ENCODE peak calls at places on chromosomes 3 and 15, in eight cellular contexts. D, H, C, Z, E, U, Q and S are unnamed samples.
A peak's percentile ranks its signal among the peaks of the same experiment; 100 is the strongest.

GRCh38 chr15:65942436-65942835 is 73.1 kb downstream of the RAB11A start:
- DNase-seq in U (no peak), Z (no peak), H (no peak), C (no peak), D (no peak), E (no peak), Q (no peak), S (no peak)

GRCh38 chr15:65979316-65979715 is 110.0 kb downstream of the RAB11A start:
- DNase-seq in U (no peak), Z (no peak), C (peak; percentile 8), Q (no peak), H (peak; percentile 34), E (no peak), D (no peak), S (peak; percentile 44)

GRCh38 chr3:143269741-143270140 is 150.2 kb downstream of the CHST2 start:
- DNase-seq in D (no peak), Z (no peak), U (no peak), E (no peak), C (no peak), Q (no peak), H (no peak), S (no peak)

GRCh38 chr3:184039414-184039813 is 7.9 kb downstream of the HTR3D start:
- DNase-seq in Z (no peak), C (no peak), E (no peak), D (no peak), U (no peak), H (no peak), Q (no peak), S (no peak)

GRCh38 chr15:99086327-99086667 is 18.6 kb upstream of the SYNM start:
- DNase-seq in Z (no peak), Q (no peak), D (no peak), E (no peak), H (no peak), C (no peak), U (no peak), S (no peak)

GRCh38 chr15:66483131-66483566 is 14.4 kb downstream of the SNAPC5 start:
- DNase-seq in E (no peak), H (no peak), D (no peak), Q (no peak), U (no peak), C (peak; percentile 52), Z (no peak), S (peak; percentile 15)

GRCh38 chr3:137420198-137420995 is 343.7 kb upstream of the SOX14 start:
- DNase-seq in Z (no peak), H (no peak), C (no peak), D (no peak), U (no peak), E (no peak), Q (no peak), S (no peak)

GRCh38 chr3:45055411-45056143 is 29.5 kb downstream of the CLEC3B start:
- DNase-seq in U (peak; percentile 78), Z (no peak), D (no peak), E (peak; percentile 65), C (peak; percentile 96), Q (no peak), H (no peak), S (no peak)

GRCh38 chr3:29486087-29486486 is 205.2 kb downstream of the RBMS3 start:
- DNase-seq in H (no peak), Q (no peak), U (no peak), D (no peak), Z (no peak), C (peak; percentile 77), E (no peak), S (no peak)

GRCh38 chr15:59388670-59389069 is 16.0 kb upstream of the MYO1E start:
- DNase-seq in E (no peak), H (no peak), C (peak; percentile 70), Z (peak; percentile 37), D (no peak), Q (peak; percentile 13), U (no peak), S (no peak)

GRCh38 chr15:51973220-51973619 is 1.6 kb upstream of the LEO1 start:
- DNase-seq in E (no peak), Q (no peak), D (no peak), Z (no peak), U (no peak), H (no peak), C (no peak), S (no peak)

GRCh38 chr15:90028376-90028775 is 27.3 kb downstream of the ZNF710 start:
- DNase-seq in H (no peak), Z (no peak), D (peak; percentile 3), Q (no peak), E (no peak), C (no peak), U (no peak), S (no peak)

GRCh38 chr3:193240850-193241706 is at the start of gene PLAAT1:
- DNase-seq in E (no peak), D (peak; percentile 74), C (peak; percentile 19), Q (peak; percentile 14), H (peak; percentile 73), Z (peak; percentile 60), U (peak; percentile 88), S (peak; percentile 88)

GRCh38 chr3:110684436-110684835 is 387.2 kb upstream of the NECTIN3 start:
- DNase-seq in U (no peak), Z (no peak), C (no peak), H (no peak), D (no peak), E (no peak), Q (no peak), S (no peak)

GRCh38 chr3:100073555-100074307 is 40.6 kb downstream of the FILIP1L start:
- DNase-seq in Z (peak; percentile 56), Q (peak; percentile 63), H (peak; percentile 72), C (peak; percentile 97), D (peak; percentile 64), E (no peak), U (no peak), S (no peak)

GRCh38 chr3:104437131-104437750 is 929.5 kb upstream of the ALCAM start:
- DNase-seq in C (peak; percentile 53), D (no peak), U (no peak), Q (no peak), E (no peak), Z (no peak), H (no peak), S (no peak)

GRCh38 chr3:128366652-128367051 is 100.0 kb downstream of the DNAJB8 start:
- DNase-seq in Q (no peak), E (peak; percentile 20), H (no peak), D (no peak), Z (no peak), U (no peak), C (no peak), S (no peak)

GRCh38 chr15:28981351-28981720 is 95.6 kb downstream of the APBA2 start:
- DNase-seq in U (no peak), Q (no peak), C (no peak), E (no peak), Z (no peak), D (no peak), H (no peak), S (no peak)

GRCh38 chr15:45664451-45664850 is 29.6 kb downstream of the SQOR start:
- DNase-seq in H (no peak), Z (no peak), Q (no peak), D (no peak), U (no peak), E (no peak), C (peak; percentile 72), S (no peak)

GRCh38 chr15:99963096-99963825 is 230.0 kb upstream of the LYSMD4 start:
- DNase-seq in E (no peak), H (peak; percentile 1), Q (no peak), U (no peak), C (no peak), D (peak; percentile 40), Z (peak; percentile 13), S (no peak)

GRCh38 chr3:25532763-25533162 is 104.7 kb downstream of the RARB start:
- DNase-seq in U (peak; percentile 59), D (no peak), C (peak; percentile 33), Q (no peak), H (no peak), E (peak; percentile 15), Z (no peak), S (no peak)

GRCh38 chr3:5188419-5189405 is 1.2 kb downstream of the EDEM1 start:
- DNase-seq in Q (no peak), Z (no peak), C (peak; percentile 17), U (peak; percentile 68), D (no peak), E (peak; percentile 68), H (peak; percentile 13), S (no peak)
- TF ChIP-seq POLR2A in Q (no peak), Z (no peak), C (peak; percentile 18), U (no peak), D (no peak), E (peak; percentile 50), H (no peak), S (no peak)

GRCh38 chr3:138938056-138938876 is 8.7 kb downstream of the FOXL2 start:
- DNase-seq in U (peak; percentile 48), Z (no peak), C (no peak), E (no peak), H (no peak), Q (peak; percentile 42), D (peak; percentile 61), S (no peak)
- TF ChIP-seq POLR2A in U (no peak), Z (no peak), C (no peak), E (no peak), H (no peak), Q (no peak), D (no peak), S (no peak)

DNA sequence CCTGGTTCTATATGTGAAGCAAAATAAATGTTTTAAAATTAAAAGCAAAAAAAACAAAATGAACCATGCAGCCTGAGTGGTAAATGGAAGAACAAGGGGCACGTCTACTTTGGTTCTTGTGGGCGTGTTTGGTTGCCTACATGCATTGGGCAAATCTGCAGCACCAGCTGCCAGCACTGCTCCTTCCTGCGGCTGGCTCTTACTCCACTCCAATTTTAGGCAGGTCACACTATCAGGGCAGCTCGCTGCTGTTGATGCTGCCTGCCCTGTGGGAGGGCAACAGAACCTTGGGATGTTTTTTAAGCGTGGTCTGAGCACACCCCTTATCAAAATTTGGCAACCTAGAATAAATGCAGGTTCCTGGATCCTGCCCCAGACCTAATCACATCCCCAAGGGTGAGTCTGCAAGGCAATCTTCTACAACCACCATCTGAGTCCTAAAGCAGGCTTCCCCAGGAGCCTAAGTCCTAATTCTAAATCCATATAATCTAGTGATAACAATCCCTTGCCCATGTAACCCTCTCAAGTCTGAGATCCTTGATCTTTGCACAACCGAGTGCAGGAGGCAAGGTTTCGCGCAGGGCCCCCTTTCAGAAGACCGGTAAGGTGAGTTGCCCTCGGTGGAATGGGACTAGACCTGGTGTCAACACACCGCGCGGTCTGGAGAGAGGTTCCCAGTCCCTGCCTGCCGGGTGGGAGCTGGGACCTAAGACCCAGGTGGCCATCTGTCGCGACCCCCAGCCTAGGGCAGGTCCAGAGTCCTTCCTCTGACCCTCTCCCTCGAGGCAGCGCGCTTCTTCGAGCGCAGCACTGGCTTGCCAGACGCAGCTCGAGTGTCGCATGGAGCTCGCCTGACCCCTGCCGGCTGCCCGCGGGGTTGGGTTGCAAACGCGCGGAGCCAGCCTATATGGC is 15.9 kb downstream of the IVD start:
- DNase-seq in U (peak; percentile 84), C (peak; percentile 52), D (peak; percentile 85), Z (peak; percentile 75), Q (peak; percentile 73), E (peak; percentile 37), H (peak; percentile 78), S (no peak)
- TF ChIP-seq POLR2A in U (no peak), C (no peak), D (no peak), Z (no peak), Q (no peak), E (peak; percentile 36), H (no peak), S (no peak)

DNA sequence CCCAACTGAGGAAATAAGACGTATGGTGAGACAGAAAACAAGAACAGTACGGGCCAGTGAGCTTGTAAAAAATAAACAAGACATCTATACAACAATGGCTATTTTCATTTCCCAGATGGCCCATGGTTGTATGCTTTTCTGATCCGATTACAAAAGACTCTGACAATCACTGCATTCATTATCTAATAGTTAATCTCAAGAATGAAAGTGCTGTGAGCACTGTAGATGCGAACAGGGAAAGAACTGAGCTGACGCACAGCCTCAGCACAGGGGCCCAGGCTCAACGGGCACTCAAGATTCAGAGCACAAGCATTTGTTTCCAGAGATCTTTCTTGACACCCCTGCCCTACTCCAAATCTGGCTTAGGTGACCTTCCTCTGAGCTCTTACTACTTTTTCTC is 6.9 kb downstream of the MTMR10 start:
- DNase-seq in E (no peak), Z (no peak), D (no peak), H (no peak), U (no peak), C (no peak), Q (no peak), S (no peak)
- TF ChIP-seq POLR2A in E (no peak), Z (no peak), D (no peak), H (no peak), U (no peak), C (no peak), Q (no peak), S (no peak)